ENCODE peak calls at places on chromosomes 2 and 18, in nine cellular contexts. R is GM12865, K is aorta, A is psoas muscle, T is nucleus accumbens, E is posterior vena cava, B is fibroblast of lung, H is AG08396, D is NCI-H1092 treated with DMSO at 0.1 percent for 48 hours. O is an unnamed sample.

GRCh38 chr2:239147376-239147775 is 253.4 kb downstream of the HDAC4 start:
- DNase-seq in D (no peak), H (no peak), K (peak; percentile 59), A (peak; percentile 38), T (no peak), E (peak; percentile 74), B (no peak), R (no peak), O (no peak)

GRCh38 chr2:15725101-15725787 is 133.6 kb downstream of the DDX1 start:
- DNase-seq in R (no peak), A (no peak), H (no peak), E (no peak), K (no peak), D (no peak), B (no peak), T (no peak), O (no peak)

GRCh38 chr2:181312515-181312927 is 144.7 kb upstream of the ITGA4 start:
- DNase-seq in E (no peak), B (no peak), T (no peak), D (no peak), H (no peak), K (no peak), A (no peak), R (peak; percentile 96), O (no peak)

GRCh38 chr2:218853766-218854165 is 5.8 kb upstream of the WNT6 start:
- DNase-seq in H (no peak), B (peak; percentile 72), T (no peak), E (peak; percentile 25), K (peak; percentile 31), R (no peak), D (no peak), A (peak; percentile 53), O (peak; percentile 87)

GRCh38 chr2:158837645-158838044 is 42.5 kb downstream of the DAPL1 start:
- DNase-seq in R (no peak), A (no peak), T (no peak), K (no peak), E (no peak), B (peak; percentile 29), D (no peak), H (no peak), O (no peak)

GRCh38 chr2:78417355-78417754 is 608.1 kb upstream of the REG3G start:
- DNase-seq in A (no peak), D (no peak), E (no peak), T (no peak), B (no peak), R (no peak), H (no peak), K (no peak), O (peak; percentile 36)

GRCh38 chr2:224085246-224085645 is 46.2 kb upstream of the SERPINE2 start:
- DNase-seq in E (no peak), R (no peak), K (no peak), T (no peak), A (no peak), B (peak; percentile 78), H (peak; percentile 32), D (no peak), O (peak; percentile 62)

GRCh38 chr18:1865869-1866268 is 705.4 kb downstream of the METTL4 start:
- DNase-seq in R (no peak), D (no peak), H (no peak), B (no peak), E (no peak), K (no peak), A (no peak), T (no peak), O (no peak)

GRCh38 chr2:232525199-232525598 is 761 bp upstream of the CHRND start:
- DNase-seq in R (no peak), E (no peak), A (peak; percentile 56), T (no peak), K (no peak), H (no peak), D (no peak), B (no peak), O (no peak)

GRCh38 chr2:101717041-101717817 is 19.7 kb downstream of the MAP4K4 start:
- DNase-seq in H (no peak), D (no peak), B (no peak), R (peak; percentile 74), T (no peak), K (no peak), A (no peak), E (no peak), O (no peak)

GRCh38 chr2:150624001-150624401 is 136.5 kb upstream of the RND3 start:
- DNase-seq in E (no peak), R (peak; percentile 27), D (no peak), B (peak; percentile 58), K (no peak), A (no peak), T (no peak), H (no peak), O (peak; percentile 51)

GRCh38 chr2:181054256-181054655 is 73.9 kb downstream of the UBE2E3 start:
- DNase-seq in B (no peak), E (no peak), K (no peak), A (no peak), H (no peak), D (no peak), T (no peak), R (no peak), O (no peak)

GRCh38 chr18:23494992-23495391 is 8.3 kb upstream of the RMC1 start:
- DNase-seq in E (no peak), D (no peak), A (no peak), H (no peak), R (no peak), K (no peak), T (no peak), B (no peak), O (no peak)

GRCh38 chr2:119744335-119744939 is 15.3 kb upstream of the PTPN4 start:
- DNase-seq in K (no peak), R (no peak), D (peak; percentile 7), A (no peak), B (peak; percentile 50), E (no peak), T (no peak), H (no peak), O (peak; percentile 83)

GRCh38 chr2:172373761-172374160 is 53.6 kb upstream of the ITGA6 start:
- DNase-seq in E (no peak), H (no peak), T (no peak), B (peak; percentile 28), D (no peak), A (no peak), K (no peak), R (no peak), O (no peak)

GRCh38 chr2:42048318-42049251 is 764 bp downstream of the PKDCC start:
- DNase-seq in H (peak; percentile 48), B (peak; percentile 29), R (no peak), A (peak; percentile 65), T (no peak), E (no peak), K (no peak), D (no peak), O (peak; percentile 46)

GRCh38 chr2:19360881-19361321 is 2.5 kb upstream of the OSR1 start:
- DNase-seq in K (no peak), D (no peak), A (peak; percentile 38), R (no peak), B (no peak), T (no peak), E (no peak), H (no peak), O (no peak)

GRCh38 chr2:238585836-238586821 is 159.4 kb downstream of the ASB1 start:
- DNase-seq in E (peak; percentile 70), K (no peak), A (no peak), T (peak; percentile 23), R (no peak), H (no peak), B (peak; percentile 88), D (no peak), O (no peak)

GRCh38 chr18:62457830-62458229 is 65.0 kb upstream of the ZCCHC2 start:
- DNase-seq in A (no peak), K (no peak), T (no peak), R (no peak), D (no peak), B (no peak), H (no peak), E (no peak), O (no peak)

GRCh38 chr2:224659726-224660125 is 56.4 kb downstream of the CCDC195 start:
- DNase-seq in K (no peak), T (no peak), E (no peak), R (no peak), H (no peak), B (no peak), A (no peak), D (no peak), O (no peak)

GRCh38 chr2:65316072-65316471 is 88.4 kb downstream of the ACTR2 start:
- DNase-seq in K (peak; percentile 88), D (no peak), T (peak; percentile 7), B (peak; percentile 96), H (peak; percentile 86), A (peak; percentile 80), E (peak; percentile 89), R (no peak), O (no peak)

GRCh38 chr2:125643128-125643527 is 1012.8 kb upstream of the GYPC start:
- DNase-seq in B (no peak), D (no peak), K (no peak), T (no peak), E (no peak), R (peak; percentile 73), H (no peak), A (no peak), O (no peak)